ENCODE peak calls at places on chromosomes 6 and 20, in seven cellular contexts. M, G, Y, X, J, F and T are unnamed samples.

GRCh38 chr20:25021336-25021735 is 28.8 kb upstream of the APMAP start:
- DNase-seq in M (no peak), G (no peak), X (no peak), F (no peak), Y (no peak), J (no peak), T (no peak)

GRCh38 chr20:51542033-51542893 is at the start of gene NFATC2:
- DNase-seq in X (no peak), J (no peak), F (peak), M (peak), Y (no peak), G (peak), T (peak)

GRCh38 chr20:44027686-44028340 is 113.2 kb downstream of the TOX2 start:
- DNase-seq in M (no peak), J (no peak), X (no peak), G (no peak), Y (peak), F (no peak), T (no peak)

GRCh38 chr6:87907521-87907920 is 140.1 kb upstream of the SPACA1 start:
- DNase-seq in J (no peak), G (peak), F (no peak), M (no peak), X (no peak), Y (no peak), T (no peak)

GRCh38 chr6:62283359-62283758 is 2.7 kb downstream of the KHDRBS2 start:
- DNase-seq in Y (no peak), F (no peak), M (no peak), G (no peak), X (no peak), J (no peak), T (no peak)

GRCh38 chr6:93779086-93779858 is 359.9 kb upstream of the EPHA7 start:
- DNase-seq in J (peak), M (no peak), G (no peak), Y (peak), F (no peak), X (no peak), T (no peak)

GRCh38 chr20:48831702-48832422 is 4.1 kb upstream of the PREX1 start:
- DNase-seq in Y (peak), J (peak), G (no peak), F (peak), X (peak), M (peak), T (no peak)

GRCh38 chr6:2999005-2999620 is 581 bp upstream of the NQO2 start:
- DNase-seq in Y (peak), J (no peak), G (no peak), F (no peak), M (no peak), X (peak), T (no peak)